ENCODE peak calls at places on chromosome 20, in eight cellular contexts. S, Q, Y, G, X, J, W and O are unnamed samples. For H3K9me3, the result is how much of the 10 kb centered on the place peaks cover.

GRCh38 chr20:17530716-17531536 is at the start of gene BFSP1:
- DNase-seq in Y (no peak), X (peak), J (peak), S (peak), Q (peak), W (peak), G (no peak), O (no peak)

GRCh38 chr20:36856196-36856595 is 19.7 kb upstream of the TLDC2 start:
- DNase-seq in Q (no peak), J (no peak), Y (no peak), S (peak), W (no peak), X (no peak), G (no peak), O (no peak)

GRCh38 chr20:1891263-1892121 is 3.7 kb upstream of the SIRPA start:
- DNase-seq in Q (no peak), X (no peak), W (no peak), J (no peak), S (no peak), G (no peak), Y (no peak), O (no peak)

GRCh38 chr20:57742506-57743180 is 32.8 kb upstream of the PMEPA1 start:
- DNase-seq in J (no peak), S (no peak), X (no peak), Q (no peak), W (no peak), Y (no peak), G (no peak), O (no peak)

GRCh38 chr20:8454137-8454712 is 322.2 kb downstream of the PLCB1 start:
- DNase-seq in G (no peak), Y (no peak), Q (no peak), J (no peak), S (peak), W (peak), X (no peak), O (peak)

GRCh38 chr20:44584103-44584690 is 1.8 kb downstream of the PKIG start:
- DNase-seq in W (no peak), J (no peak), Q (no peak), X (no peak), G (no peak), Y (no peak), S (no peak), O (no peak)

GRCh38 chr20:6501061-6501460 is 266.4 kb upstream of the BMP2 start:
- DNase-seq in Y (no peak), X (no peak), G (no peak), J (no peak), W (no peak), Q (no peak), S (peak), O (peak)

GRCh38 chr20:57384953-57385761 is 6.0 kb upstream of the RBM38 start:
- DNase-seq in W (no peak), X (no peak), Y (no peak), S (peak), Q (peak), J (no peak), G (no peak), O (no peak)

GRCh38 chr20:1801551-1801950 is 93.7 kb upstream of the SIRPA start:
- DNase-seq in Q (no peak), J (no peak), X (no peak), Y (peak), G (no peak), S (no peak), W (no peak), O (no peak)

GRCh38 chr20:37404461-37404881 is 58.5 kb downstream of the SRC start:
- DNase-seq in Y (no peak), Q (no peak), X (no peak), G (no peak), W (no peak), J (no peak), S (peak), O (no peak)

GRCh38 chr20:53205046-53205445 is 232.9 kb downstream of the TSHZ2 start:
- DNase-seq in Q (no peak), J (no peak), X (no peak), G (no peak), Y (no peak), S (no peak), W (no peak), O (no peak)

GRCh38 chr20:53212018-53212417 is 239.9 kb downstream of the TSHZ2 start:
- DNase-seq in G (no peak), S (no peak), Y (no peak), Q (no peak), X (no peak), W (no peak), J (no peak), O (no peak)

GRCh38 chr20:53210041-53210440 is 237.9 kb downstream of the TSHZ2 start:
- DNase-seq in S (no peak), J (no peak), Q (no peak), W (no peak), Y (no peak), G (no peak), X (no peak), O (no peak)

GRCh38 chr20:53210931-53211330 is 238.8 kb downstream of the TSHZ2 start:
- DNase-seq in G (no peak), W (no peak), Q (no peak), Y (no peak), J (no peak), X (no peak), S (no peak), O (no peak)

DNA sequence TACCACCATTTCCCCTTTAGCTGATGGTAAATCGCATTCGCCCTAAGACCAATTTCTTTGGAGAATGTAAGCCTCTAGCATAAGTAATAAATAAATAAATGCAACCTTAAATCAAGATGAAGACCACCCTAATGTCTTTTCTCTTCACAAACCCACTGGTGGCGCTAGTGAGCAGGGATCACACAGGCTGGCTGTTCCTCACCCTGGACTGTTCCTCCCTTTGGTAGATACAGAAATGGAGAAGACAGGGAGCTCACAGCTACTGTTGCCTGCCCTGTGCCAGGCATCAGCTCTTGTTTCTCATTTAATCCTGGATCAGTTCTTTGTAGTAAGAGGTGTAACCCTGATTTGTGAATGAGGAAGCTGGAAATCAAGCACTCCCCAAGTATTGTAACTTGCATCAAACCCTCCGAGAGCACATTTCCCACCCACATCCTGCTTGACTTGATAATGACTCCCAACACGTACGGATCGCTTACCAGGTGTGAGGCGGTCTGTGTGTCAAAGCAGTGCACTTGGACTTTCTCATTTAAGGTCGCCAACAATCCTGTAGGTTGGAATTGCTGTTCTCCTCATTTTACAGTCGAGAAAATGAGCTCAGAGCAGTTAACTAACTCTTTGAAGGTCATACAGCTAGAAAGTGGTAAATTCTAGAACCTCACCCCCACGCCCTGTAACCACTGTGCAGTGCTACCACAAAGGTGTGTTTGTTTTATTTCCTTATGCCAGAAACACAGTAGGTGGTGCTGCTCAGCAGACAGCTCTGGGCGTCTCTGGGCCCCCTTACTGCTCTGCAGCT is 236.2 kb downstream of the TSHZ2 start:
- DNase-seq in S (no peak), J (no peak), G (no peak), W (no peak), X (no peak), Q (no peak), Y (no peak), O (no peak)
- TF ChIP-seq CTCF in S (no peak), J (no peak), G (no peak), W (no peak), X (no peak), Q (no peak), Y (no peak), O (no peak)

GRCh38 chr20:31476313-31476623 is 1.2 kb downstream of the REM1 start:
- DNase-seq in W (no peak), G (no peak), Q (no peak), Y (no peak), X (no peak), J (no peak), S (no peak), O (no peak)

GRCh38 chr20:31475472-31476312 is 604 bp downstream of the REM1 start:
- DNase-seq in Q (no peak), S (no peak), J (no peak), X (no peak), Y (no peak), W (no peak), G (no peak), O (no peak)

GRCh38 chr20:31474097-31474436 is 860 bp downstream of the DEFB124 start:
- DNase-seq in X (no peak), Q (no peak), S (no peak), Y (no peak), J (no peak), G (no peak), W (no peak), O (no peak)

GRCh38 chr20:31475032-31475431 is at the start of the genes DEFB124 and REM1:
- DNase-seq in J (no peak), S (no peak), Y (no peak), X (no peak), W (no peak), G (peak), Q (peak), O (no peak)

DNA sequence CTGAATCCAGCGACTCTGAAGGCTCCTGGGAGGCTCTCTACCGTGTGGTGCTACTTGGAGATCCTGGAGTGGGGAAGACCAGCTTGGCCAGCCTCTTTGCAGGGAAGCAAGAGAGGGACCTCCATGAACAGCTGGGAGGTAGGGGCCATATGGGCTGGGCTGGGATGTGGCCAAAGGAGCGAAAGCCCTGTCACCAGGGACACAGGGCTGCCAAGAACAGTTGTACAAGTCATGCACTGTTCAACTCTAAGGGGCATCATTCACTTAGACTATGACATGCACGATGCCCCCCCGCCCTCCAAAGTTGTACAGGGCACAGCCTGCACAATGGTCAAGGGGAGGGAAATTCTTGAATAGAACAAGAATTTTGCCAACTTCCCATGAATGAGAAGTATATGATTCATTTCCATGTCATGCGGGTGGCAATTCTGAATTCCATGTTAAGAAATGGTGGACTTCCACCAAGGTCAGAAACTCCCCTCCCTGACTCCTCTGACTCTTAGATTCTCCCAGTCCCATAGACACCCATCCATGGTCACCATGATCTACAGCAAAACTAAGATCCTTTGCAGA is 1.6 kb downstream of the REM1 start:
- DNase-seq in S (no peak), Q (no peak), G (no peak), J (no peak), W (no peak), X (no peak), Y (no peak), O (no peak)
- H3K9me3 ChIP-seq in S (under half), Q (under half), G (under half), J (under half), W (under half), X (under half), Y (under half), O (under half)

DNA sequence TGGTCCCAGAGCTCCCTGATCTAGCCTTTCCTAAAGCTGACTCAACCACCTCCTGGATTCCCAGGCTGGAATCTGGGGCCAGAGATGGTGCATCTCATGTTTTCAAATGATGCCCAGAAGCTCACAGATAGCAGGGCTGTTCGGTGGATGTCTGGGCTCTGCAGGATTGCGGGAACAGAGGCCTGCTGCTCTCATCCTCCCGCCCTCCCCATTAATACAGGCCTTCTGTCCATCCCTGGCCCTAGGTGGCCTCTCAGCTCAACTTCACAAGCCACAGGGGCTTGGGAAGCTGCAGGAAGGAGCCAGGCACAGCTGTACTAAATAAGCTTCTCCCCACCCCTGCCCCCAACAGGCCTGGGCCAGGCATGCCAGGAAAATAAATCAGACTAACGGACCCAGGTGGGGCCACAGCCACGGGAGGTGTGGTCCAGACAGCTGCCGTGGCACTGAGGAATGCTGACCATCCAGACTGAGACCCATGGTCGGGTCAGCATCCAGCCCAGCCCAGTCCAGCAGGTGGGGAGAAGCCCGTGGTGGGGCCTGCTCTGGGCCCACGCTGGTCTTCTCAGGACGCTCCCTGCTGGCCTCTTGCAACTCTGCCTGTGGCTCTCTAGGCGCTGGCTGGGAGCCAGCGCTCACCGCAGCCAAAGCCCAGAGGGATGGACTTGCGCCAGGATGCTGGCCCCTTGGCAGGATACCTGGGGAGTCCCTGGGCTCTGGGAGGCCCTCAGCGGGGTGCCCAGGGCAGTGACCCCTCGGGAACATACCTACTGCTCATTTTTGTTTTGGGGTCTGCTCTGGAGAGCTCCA is 8.5 kb upstream of the YTHDF1 start:
- DNase-seq in Y (no peak), Q (no peak), X (peak), J (no peak), G (no peak), W (peak), S (peak), O (no peak)
- TF ChIP-seq CTCF in Y (no peak), Q (no peak), X (no peak), J (no peak), G (no peak), W (peak), S (peak), O (peak)

GRCh38 chr20:10411673-10412072 is 22.3 kb downstream of the MKKS start:
- DNase-seq in J (no peak), W (no peak), S (no peak), X (no peak), G (no peak), Y (no peak), Q (no peak), O (no peak)

GRCh38 chr20:10419550-10420133 is 14.4 kb downstream of the MKKS start:
- DNase-seq in Q (no peak), J (no peak), S (no peak), Y (no peak), G (no peak), W (peak), X (no peak), O (no peak)

GRCh38 chr20:10412591-10413408 is 21.2 kb downstream of the MKKS start:
- DNase-seq in Y (no peak), G (no peak), Q (no peak), W (peak), S (no peak), J (no peak), X (no peak), O (no peak)

GRCh38 chr20:10414982-10415650 is 18.9 kb downstream of the MKKS start:
- DNase-seq in Y (no peak), G (no peak), Q (no peak), X (no peak), S (no peak), W (no peak), J (no peak), O (no peak)
- H3K9me3 ChIP-seq in Y (under half), G (under half), Q (under half), X (under half), S (under half), W (under half), J (under half), O (under half)

GRCh38 chr20:19056909-19057308 is 155.5 kb upstream of the SLC24A3 start:
- DNase-seq in G (no peak), Q (no peak), J (no peak), Y (no peak), X (no peak), W (no peak), S (no peak), O (no peak)
- TF ChIP-seq CTCF in G (no peak), Q (no peak), J (no peak), Y (no peak), X (no peak), W (no peak), S (no peak), O (no peak)

DNA sequence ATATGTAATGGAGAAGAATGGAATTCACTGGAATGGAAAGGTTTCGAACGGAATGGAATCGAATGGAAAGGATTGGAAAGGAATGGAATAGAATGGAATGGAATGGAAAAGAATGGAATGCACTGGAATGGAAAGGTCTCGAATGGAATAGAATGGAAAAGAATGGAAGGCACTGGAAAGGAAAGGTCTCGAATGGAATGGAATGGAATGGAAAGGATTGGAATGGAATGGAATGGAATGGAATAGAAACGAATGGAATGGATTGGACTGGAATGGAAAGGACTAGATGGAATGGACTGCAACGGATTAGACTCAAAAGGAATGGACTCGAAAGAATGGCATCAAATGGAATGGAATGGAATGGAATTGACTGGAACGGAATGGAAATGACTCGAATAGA is 20.5 kb upstream of the DEFB115 start:
- DNase-seq in Y (no peak), G (no peak), W (no peak), Q (no peak), J (no peak), X (no peak), S (no peak), O (no peak)
- H3K9me3 ChIP-seq in Y (under half), G (under half), W (under half), Q (half or more), J (half or more), X (under half), S (under half), O (half or more)

GRCh38 chr20:726160-726559 is 42.1 kb downstream of the SLC52A3 start:
- DNase-seq in J (no peak), W (no peak), S (no peak), G (no peak), Y (no peak), X (no peak), Q (no peak), O (no peak)

GRCh38 chr20:731891-732560 is 36.3 kb downstream of the SLC52A3 start:
- DNase-seq in W (no peak), G (no peak), S (no peak), X (no peak), Y (no peak), J (no peak), Q (no peak), O (no peak)

GRCh38 chr20:730005-730404 is 38.3 kb downstream of the SLC52A3 start:
- DNase-seq in W (no peak), Q (no peak), J (no peak), X (no peak), S (no peak), G (no peak), Y (no peak), O (no peak)

GRCh38 chr20:725491-725890 is 42.8 kb downstream of the SLC52A3 start:
- DNase-seq in X (no peak), S (no peak), Q (no peak), G (no peak), W (no peak), J (no peak), Y (no peak), O (no peak)

DNA sequence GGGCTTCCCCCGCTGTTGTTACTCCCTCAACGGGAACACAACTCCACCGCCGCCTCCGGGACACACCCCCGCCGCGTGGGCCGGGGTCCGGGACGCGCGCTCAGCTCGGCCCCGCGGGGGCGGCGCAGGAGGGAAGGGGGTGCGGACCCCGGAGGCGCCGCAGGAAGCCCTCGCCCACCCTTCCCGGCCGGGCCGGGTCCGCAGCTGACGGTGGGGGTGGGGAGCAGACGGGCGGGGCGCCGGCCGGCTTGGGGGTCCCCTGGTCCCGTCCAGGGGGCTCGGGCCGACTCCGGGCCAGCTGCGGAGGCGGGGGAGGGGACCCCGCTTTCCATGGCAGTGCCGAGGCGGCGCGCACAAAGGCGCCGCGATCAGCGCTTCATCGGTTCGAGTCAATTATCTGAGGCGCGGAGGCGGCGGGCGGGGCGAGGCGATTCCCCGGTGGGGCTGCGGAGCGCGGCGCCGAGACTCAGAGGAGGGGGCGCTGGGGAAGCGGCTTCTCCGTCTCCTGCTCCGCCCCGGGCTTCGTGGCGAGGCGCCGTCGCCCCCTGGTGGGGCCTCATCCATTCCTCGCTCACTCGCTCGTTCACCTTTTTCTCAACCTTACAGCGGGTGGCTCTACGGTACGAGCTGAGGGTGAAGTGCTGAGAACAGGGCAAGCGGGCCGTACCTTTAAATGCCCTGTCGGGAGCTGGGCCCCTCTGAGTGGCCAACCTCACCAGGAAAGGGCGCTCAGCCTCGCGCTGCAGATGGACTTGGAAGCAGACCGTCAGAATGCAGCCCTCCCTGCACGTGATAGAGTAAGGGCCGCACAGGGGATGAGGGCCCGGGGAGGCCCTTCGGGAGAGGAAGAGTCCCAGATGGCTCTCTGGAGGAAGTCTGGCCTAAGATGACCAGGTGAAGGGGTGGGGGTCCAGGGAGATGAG is 40.0 kb downstream of the SLC52A3 start:
- DNase-seq in X (peak), W (peak), G (no peak), Q (peak), S (peak), J (peak), Y (no peak), O (no peak)
- TF ChIP-seq CTCF in X (peak), W (peak), G (peak), Q (peak), S (peak), J (peak), Y (no peak), O (peak)

GRCh38 chr20:56088381-56088780 is 83.1 kb upstream of the CBLN4 start:
- DNase-seq in W (no peak), J (no peak), X (no peak), Q (no peak), S (no peak), Y (no peak), G (no peak), O (no peak)

GRCh38 chr20:56094228-56094627 is 88.9 kb upstream of the CBLN4 start:
- DNase-seq in Q (no peak), X (no peak), S (no peak), Y (no peak), W (no peak), J (no peak), G (no peak), O (no peak)

GRCh38 chr20:56091635-56092180 is 86.4 kb upstream of the CBLN4 start:
- DNase-seq in G (no peak), X (no peak), S (no peak), Q (no peak), W (no peak), Y (no peak), J (no peak), O (no peak)
- H3K9me3 ChIP-seq in G (under half), X (under half), S (under half), Q (under half), W (under half), Y (under half), J (under half), O (under half)